ENCODE peak calls at places on chromosomes 16 and 17, in ten cellular contexts. Q is stomach, G is heart left ventricle, V is breast epithelium, W is esophagus squamous epithelium, J is Peyer's patch, M is endothelial cell of umbilical vein, H is body of pancreas, K is IMR-90, Y is uterus. A is an unnamed sample.

GRCh38 chr17:1390422-1391367 is 9.3 kb downstream of the YWHAE start:
- DNase-seq in Q (no peak), G (no peak), V (no peak), W (no peak), J (no peak), M (no peak), H (no peak), K (peak; percentile 51), Y (peak; percentile 43), A (no peak)

GRCh38 chr16:6247771-6248170 is 1084.9 kb upstream of the RBFOX1 start:
- DNase-seq in Q (no peak), G (no peak), V (no peak), W (no peak), J (no peak), M (no peak), H (no peak), K (no peak), Y (no peak), A (no peak)

GRCh38 chr17:71084219-71084618 is 914.9 kb downstream of the KCNJ2 start:
- DNase-seq in Q (peak; percentile 42), G (no peak), V (no peak), W (no peak), J (no peak), M (no peak), H (peak; percentile 49), K (peak; percentile 22), Y (no peak), A (no peak)

GRCh38 chr16:4303973-4304372 is 11.9 kb upstream of the GLIS2 start:
- DNase-seq in Q (no peak), G (no peak), V (no peak), W (no peak), J (no peak), M (no peak), H (no peak), K (no peak), Y (no peak), A (no peak)

GRCh38 chr17:968812-969766 is 10.5 kb downstream of the NXN start:
- DNase-seq in Q (no peak), G (no peak), V (no peak), W (no peak), J (no peak), M (no peak), H (no peak), K (no peak), Y (no peak), A (no peak)

GRCh38 chr16:77273815-77274214 is 74.6 kb downstream of the SYCE1L start:
- DNase-seq in Q (no peak), G (no peak), V (no peak), W (no peak), J (no peak), M (no peak), H (no peak), K (no peak), Y (no peak), A (no peak)

GRCh38 chr16:31202402-31203385 is at the start of gene PYCARD:
- DNase-seq in Q (peak; percentile 45), G (peak; percentile 70), V (no peak), W (no peak), J (peak; percentile 68), M (peak; percentile 36), H (peak; percentile 34), K (peak; percentile 19), Y (peak; percentile 38), A (peak; percentile 80)

GRCh38 chr17:71441098-71441497 is 679.7 kb upstream of the SOX9 start:
- DNase-seq in Q (no peak), G (no peak), V (no peak), W (no peak), J (no peak), M (no peak), H (no peak), K (peak; percentile 95), Y (no peak), A (no peak)

DNA sequence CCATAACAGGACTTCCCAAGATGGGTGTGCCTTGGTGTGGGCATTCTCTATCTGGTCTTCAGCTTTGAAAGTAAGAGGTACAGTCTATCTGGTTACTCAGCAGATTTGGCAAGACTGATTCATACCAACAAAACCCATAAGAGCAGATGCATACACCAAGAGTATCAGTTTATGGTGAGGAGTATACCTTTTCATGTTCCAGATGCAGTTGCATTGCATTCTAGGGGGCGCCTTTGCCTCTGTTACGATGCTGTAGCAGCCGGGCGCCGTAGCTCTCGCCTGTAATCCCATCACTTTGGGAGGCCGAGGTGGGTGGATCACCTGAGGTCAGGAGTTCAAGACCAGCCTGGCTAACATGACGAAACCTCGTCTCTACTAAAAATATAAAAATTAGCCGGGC is 31.1 kb upstream of the CARMIL2 start:
- DNase-seq in Q (no peak), G (no peak), V (no peak), W (no peak), J (no peak), M (no peak), H (peak; percentile 16), K (no peak), Y (no peak), A (no peak)
- TF ChIP-seq CTCF in Q (no peak), G (no peak), V (no peak), W (no peak), J (no peak), M (no peak), H (no peak), K (peak; percentile 6), Y (no peak), A (no peak)

GRCh38 chr16:10862432-10862831 is 14.6 kb upstream of the CIITA start:
- DNase-seq in Q (peak; percentile 90), G (peak; percentile 46), V (no peak), W (no peak), J (no peak), M (no peak), H (peak; percentile 81), K (peak; percentile 54), Y (no peak), A (no peak)

GRCh38 chr16:10858203-10858602 is 18.8 kb upstream of the CIITA start:
- DNase-seq in Q (no peak), G (no peak), V (no peak), W (no peak), J (no peak), M (no peak), H (no peak), K (no peak), Y (no peak), A (no peak)

GRCh38 chr16:10856042-10856441 is 21.0 kb upstream of the CIITA start:
- DNase-seq in Q (no peak), G (no peak), V (no peak), W (no peak), J (no peak), M (no peak), H (no peak), K (no peak), Y (no peak), A (no peak)

GRCh38 chr16:10859650-10860049 is 17.4 kb upstream of the CIITA start:
- DNase-seq in Q (no peak), G (no peak), V (no peak), W (no peak), J (no peak), M (no peak), H (no peak), K (no peak), Y (no peak), A (no peak)

GRCh38 chr16:10859020-10859419 is 18.0 kb upstream of the CIITA start:
- DNase-seq in Q (no peak), G (no peak), V (no peak), W (no peak), J (no peak), M (no peak), H (no peak), K (no peak), Y (no peak), A (no peak)
- TF ChIP-seq POLR2A in Q (no peak), G (no peak), V (no peak), W (no peak), J (no peak), M (no peak), H (no peak), K (no peak), Y (no peak), A (no peak)

GRCh38 chr16:80527297-80527696 is 13.5 kb upstream of the DYNLRB2 start:
- DNase-seq in Q (no peak), G (no peak), V (no peak), W (no peak), J (peak; percentile 19), M (peak; percentile 57), H (no peak), K (peak; percentile 11), Y (no peak), A (no peak)
- TF ChIP-seq CTCF in Q (no peak), G (no peak), V (no peak), W (peak; percentile 72), J (peak; percentile 45), M (peak; percentile 78), H (no peak), K (peak; percentile 55), Y (no peak), A (no peak)

GRCh38 chr16:89217138-89217387 is 440 bp upstream of the ZNF778 start:
- DNase-seq in Q (no peak), G (no peak), V (no peak), W (no peak), J (no peak), M (no peak), H (no peak), K (no peak), Y (no peak), A (no peak)

GRCh38 chr16:89216315-89217137 is 977 bp upstream of the ZNF778 start:
- DNase-seq in Q (peak; percentile 82), G (peak; percentile 73), V (peak; percentile 78), W (no peak), J (peak; percentile 89), M (peak; percentile 85), H (peak; percentile 81), K (peak; percentile 77), Y (peak; percentile 75), A (peak; percentile 90)

GRCh38 chr16:89221604-89222003 is 4.1 kb downstream of the ZNF778 start:
- DNase-seq in Q (no peak), G (no peak), V (no peak), W (no peak), J (no peak), M (no peak), H (no peak), K (no peak), Y (no peak), A (no peak)

GRCh38 chr16:89219365-89219764 is 1.9 kb downstream of the ZNF778 start:
- DNase-seq in Q (no peak), G (no peak), V (no peak), W (no peak), J (no peak), M (peak; percentile 26), H (no peak), K (no peak), Y (no peak), A (no peak)

DNA sequence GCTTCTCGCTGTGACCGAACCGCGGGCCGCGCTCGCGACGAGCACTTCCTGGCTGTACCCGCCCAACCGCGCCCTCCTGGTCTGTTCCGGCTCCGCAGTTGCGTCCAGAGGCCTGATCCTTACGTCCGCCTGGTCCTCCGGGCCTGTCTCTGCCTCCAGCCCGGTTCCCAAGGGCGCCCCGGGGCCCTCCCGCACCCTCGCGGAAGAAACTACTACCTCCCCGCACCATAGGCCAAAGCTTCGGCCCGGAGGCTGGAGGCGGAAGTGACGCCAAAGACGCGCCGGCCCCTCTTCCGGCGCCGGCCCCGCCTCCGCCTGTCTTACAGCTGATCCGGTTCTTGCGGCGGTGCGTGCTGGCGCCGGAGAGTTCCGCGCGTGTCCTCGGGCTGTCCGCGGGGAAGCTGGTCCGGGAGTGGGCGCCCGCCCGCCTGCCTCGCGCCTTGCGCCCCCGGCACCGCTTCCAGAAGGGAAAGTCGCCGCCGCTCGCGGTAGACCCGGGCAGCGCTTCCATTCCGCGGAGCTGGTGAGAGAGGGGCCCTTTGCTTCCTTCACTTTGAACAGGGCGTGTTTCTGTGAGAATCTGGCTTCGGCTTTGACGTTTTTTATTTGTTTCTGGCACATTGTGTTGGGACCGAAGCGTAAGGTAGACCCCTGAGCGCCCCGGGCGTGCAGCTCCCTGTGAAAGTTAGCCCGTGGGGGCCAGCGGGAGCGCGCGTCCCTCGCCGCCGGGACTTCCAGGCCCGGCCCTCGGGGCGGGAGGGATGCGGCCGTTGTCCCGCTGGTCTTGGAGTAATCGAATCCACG is at the start of gene ZNF778:
- DNase-seq in Q (peak; percentile 87), G (peak; percentile 84), V (peak; percentile 79), W (peak; percentile 42), J (peak; percentile 83), M (peak; percentile 88), H (peak; percentile 80), K (peak; percentile 77), Y (peak; percentile 75), A (peak; percentile 89)
- TF ChIP-seq POLR2A in Q (no peak), G (peak; percentile 90), V (peak; percentile 55), W (peak; percentile 84), J (peak; percentile 76), M (peak; percentile 94), H (peak; percentile 83), K (peak; percentile 92), Y (peak; percentile 74), A (no peak)